ENCODE peak calls at places on chromosomes 1 and 21, in eight cellular contexts. M is kidney epithelial cell, S is cardiac fibroblast, T is fibroblast of mammary gland, P is heart right ventricle, R is GM12865, E is fibroblast of lung, C is dorsolateral prefrontal cortex. F is an unnamed sample.

GRCh38 chr1:164735315-164736052 is 176.5 kb downstream of the PBX1 start:
- DNase-seq in P (no peak), S (peak), C (no peak), M (no peak), T (peak), E (peak), R (no peak), F (peak)

GRCh38 chr1:241918879-241919278 is 38.7 kb upstream of the BECN2 start:
- DNase-seq in S (peak), P (peak), T (peak), E (peak), R (no peak), M (no peak), C (no peak), F (peak)

GRCh38 chr1:48572632-48573258 is 100.7 kb upstream of the SPATA6 start:
- DNase-seq in C (peak), R (peak), T (peak), S (peak), E (peak), M (peak), P (peak), F (peak)

GRCh38 chr1:202235003-202235660 is 41.5 kb downstream of the LGR6 start:
- DNase-seq in E (no peak), M (no peak), S (no peak), C (no peak), T (no peak), R (no peak), P (no peak), F (no peak)

GRCh38 chr21:15935530-15935929 is 205.7 kb downstream of the USP25 start:
- DNase-seq in M (peak), S (peak), T (no peak), R (no peak), P (no peak), E (no peak), C (no peak), F (no peak)

GRCh38 chr1:23083714-23084480 is 64.6 kb downstream of the KDM1A start:
- DNase-seq in R (no peak), M (no peak), S (peak), P (peak), E (no peak), C (no peak), T (peak), F (peak)

GRCh38 chr1:118290571-118290970 is 105.5 kb upstream of the SPAG17 start:
- DNase-seq in M (no peak), R (no peak), C (no peak), E (no peak), T (no peak), P (no peak), S (no peak), F (no peak)

GRCh38 chr1:12544357-12544756 is 73.7 kb downstream of the DHRS3 start:
- DNase-seq in T (no peak), M (no peak), P (no peak), C (no peak), R (no peak), S (no peak), E (no peak), F (no peak)

GRCh38 chr1:234680331-234680904 is 70.4 kb upstream of the IRF2BP2 start:
- DNase-seq in E (no peak), P (no peak), T (no peak), S (no peak), C (no peak), M (no peak), R (no peak), F (no peak)

GRCh38 chr1:56284933-56285332 is 294.4 kb downstream of the PLPP3 start:
- DNase-seq in T (peak), C (no peak), S (peak), P (peak), R (no peak), E (peak), M (peak), F (peak)

GRCh38 chr1:153277852-153278251 is 18.4 kb downstream of the LORICRIN start:
- DNase-seq in C (no peak), M (no peak), E (no peak), P (no peak), S (no peak), R (peak), T (no peak), F (no peak)

GRCh38 chr1:193111641-193112090 is 6.5 kb upstream of the GLRX2 start:
- DNase-seq in E (peak), T (peak), P (no peak), S (peak), M (peak), R (no peak), C (no peak), F (peak)

GRCh38 chr1:32939655-32940371 is 24.8 kb downstream of the RNF19B start:
- DNase-seq in R (no peak), M (peak), P (peak), T (peak), S (peak), C (no peak), E (peak), F (peak)

GRCh38 chr21:26587621-26588260 is 14.7 kb upstream of the CYYR1 start:
- DNase-seq in E (peak), T (peak), R (no peak), M (no peak), P (no peak), C (no peak), S (peak), F (peak)

GRCh38 chr1:53125623-53126360 is 16.6 kb downstream of the SLC1A7 start:
- DNase-seq in T (peak), S (no peak), R (no peak), P (no peak), C (no peak), M (no peak), E (no peak), F (no peak)

GRCh38 chr1:151939789-151940188 is 30.5 kb upstream of the THEM4 start:
- DNase-seq in M (no peak), R (no peak), C (no peak), E (no peak), T (no peak), P (no peak), S (no peak), F (no peak)

GRCh38 chr1:112312315-112312714 is 83.7 kb upstream of the CTTNBP2NL start:
- DNase-seq in S (no peak), R (no peak), M (no peak), E (no peak), C (no peak), T (no peak), P (no peak), F (no peak)

GRCh38 chr1:21042920-21043605 is 133.6 kb downstream of the EIF4G3 start:
- DNase-seq in M (no peak), R (no peak), E (peak), C (no peak), S (peak), P (no peak), T (peak), F (peak)

GRCh38 chr1:226519741-226520598 is 28.6 kb upstream of the STUM start:
- DNase-seq in R (no peak), M (no peak), E (no peak), C (no peak), T (no peak), P (no peak), S (no peak), F (no peak)

GRCh38 chr1:56061824-56062223 is 517.5 kb downstream of the PLPP3 start:
- DNase-seq in C (no peak), T (no peak), M (no peak), P (no peak), R (peak), E (no peak), S (no peak), F (no peak)

GRCh38 chr1:235206533-235207201 is 45.6 kb upstream of the RBM34 start:
- DNase-seq in C (no peak), S (peak), R (peak), P (no peak), T (peak), M (peak), E (peak), F (no peak)

GRCh38 chr1:91798241-91798648 is 87.7 kb downstream of the TGFBR3 start:
- DNase-seq in S (peak), P (no peak), E (no peak), R (no peak), M (no peak), T (peak), C (no peak), F (peak)

GRCh38 chr1:8733463-8733862 is 84.0 kb downstream of the RERE start:
- DNase-seq in P (no peak), R (no peak), S (no peak), M (no peak), E (no peak), C (no peak), T (no peak), F (no peak)

GRCh38 chr1:247228133-247228532 is 27.7 kb upstream of the VN1R5 start:
- DNase-seq in P (no peak), T (peak), M (no peak), E (peak), C (no peak), R (no peak), S (peak), F (peak)

GRCh38 chr1:157193219-157193618 is 55.0 kb upstream of the ETV3 start:
- DNase-seq in S (no peak), T (no peak), E (no peak), M (no peak), P (no peak), R (no peak), C (no peak), F (no peak)

GRCh38 chr21:46058339-46059145 is 39.4 kb upstream of the COL6A2 start:
- DNase-seq in R (no peak), E (no peak), S (no peak), C (no peak), T (no peak), P (no peak), M (no peak), F (no peak)

GRCh38 chr1:119327436-119328155 is 41.0 kb upstream of the HAO2 start:
- DNase-seq in C (no peak), P (no peak), M (peak), R (peak), T (peak), S (no peak), E (peak), F (peak)

GRCh38 chr1:119331915-119332314 is 36.7 kb upstream of the HAO2 start:
- DNase-seq in T (no peak), C (no peak), M (no peak), R (no peak), E (no peak), S (no peak), P (no peak), F (no peak)

GRCh38 chr1:119330062-119330939 is 38.3 kb upstream of the HAO2 start:
- DNase-seq in T (no peak), R (no peak), C (no peak), E (peak), M (no peak), P (no peak), S (no peak), F (peak)

GRCh38 chr1:119330940-119331263 is 37.7 kb upstream of the HAO2 start:
- DNase-seq in R (no peak), P (no peak), S (no peak), M (no peak), E (no peak), T (no peak), C (no peak), F (no peak)

DNA sequence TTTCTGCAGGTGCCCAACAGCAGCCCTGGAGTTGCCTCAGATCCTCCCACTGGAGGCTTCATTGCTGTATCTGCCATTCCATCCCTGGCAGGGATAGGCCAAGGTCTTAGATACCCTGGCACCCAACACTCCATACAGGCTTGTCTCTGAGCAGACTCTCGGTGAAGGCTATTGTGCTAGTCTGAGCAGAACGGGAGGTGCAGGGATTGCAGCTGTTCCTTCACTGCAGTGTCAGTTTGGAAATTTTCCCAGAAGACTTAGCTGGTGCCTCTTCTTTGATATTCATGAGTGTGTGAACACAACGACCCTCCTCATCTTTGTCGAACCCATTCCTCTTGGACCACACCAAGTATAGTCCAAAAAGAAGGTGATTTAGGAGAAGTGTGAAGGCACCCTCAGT is 39.1 kb upstream of the HAO2 start:
- DNase-seq in C (no peak), S (no peak), T (no peak), P (no peak), M (no peak), R (no peak), E (no peak), F (no peak)
- H3K4me3 ChIP-seq in C (no peak), S (no peak), T (no peak), P (no peak), M (no peak), R (no peak), E (no peak), F (no peak)

DNA sequence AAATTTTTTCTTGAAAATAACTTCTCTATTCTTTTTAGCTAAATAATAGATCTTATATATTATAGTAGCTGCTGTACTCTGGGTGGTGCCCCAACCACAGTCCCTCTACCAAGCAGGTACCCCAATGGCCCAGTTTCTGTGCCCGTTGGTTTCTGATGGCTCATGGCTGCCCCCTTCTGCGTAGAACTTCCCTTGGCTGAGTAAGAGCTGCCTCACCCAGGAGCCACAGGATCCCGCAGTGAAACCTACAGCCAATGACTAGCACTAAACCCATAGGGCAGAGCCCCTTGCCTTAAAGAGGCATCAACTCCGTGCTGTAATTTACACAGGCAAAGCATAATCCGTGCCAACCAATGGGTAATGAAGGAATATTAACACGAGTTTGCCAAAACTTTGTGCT is 247.5 kb downstream of the USH2A start:
- DNase-seq in R (no peak), E (no peak), T (no peak), P (no peak), M (no peak), S (no peak), C (no peak), F (no peak)
- TF ChIP-seq CTCF in R (no peak), E (no peak), T (no peak), P (no peak), M (no peak), S (no peak), C (no peak), F (no peak)

GRCh38 chr1:6743189-6744101 is 41.8 kb upstream of the CAMTA1 start:
- DNase-seq in R (peak), M (peak), S (peak), C (no peak), P (peak), T (peak), E (peak), F (peak)
- H3K4me3 ChIP-seq in R (no peak), M (no peak), S (no peak), C (no peak), P (peak), T (no peak), E (no peak), F (no peak)

DNA sequence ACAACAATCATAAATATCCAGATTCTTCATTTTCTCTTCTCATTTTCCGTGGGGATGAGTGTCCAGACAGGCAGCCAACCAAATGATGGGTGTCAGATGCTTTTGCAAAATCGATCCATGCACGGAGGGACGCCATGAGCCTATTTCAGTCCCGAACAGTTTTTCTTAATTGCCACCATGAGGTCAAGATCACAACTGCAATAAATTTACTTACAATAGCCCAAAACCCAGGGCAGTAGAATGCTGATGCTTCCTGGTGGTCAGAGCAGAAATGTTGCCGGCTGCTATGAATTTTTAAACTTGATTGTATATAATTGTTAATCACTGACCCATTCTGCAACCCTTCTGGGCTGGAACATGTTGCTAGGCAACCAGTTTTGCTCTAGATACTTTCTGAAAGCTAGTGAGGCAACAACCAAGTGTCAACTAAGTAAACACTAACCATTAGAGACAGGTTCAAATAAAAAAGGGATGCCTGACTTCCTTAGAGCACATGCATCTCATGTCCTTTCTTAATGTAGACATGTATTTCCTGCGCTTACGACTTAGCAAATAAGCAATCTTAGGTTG is 132.6 kb upstream of the TIAM1 start:
- DNase-seq in R (no peak), E (peak), T (peak), P (no peak), C (no peak), M (no peak), S (peak), F (no peak)
- TF ChIP-seq CTCF in R (no peak), E (peak), T (peak), P (peak), C (no peak), M (peak), S (no peak), F (no peak)

GRCh38 chr1:121516279-121516967 is 331.6 kb downstream of the SRGAP2C start:
- DNase-seq in S (no peak), E (no peak), T (no peak), P (peak), R (peak), M (no peak), C (no peak), F (peak)
- H3K4me3 ChIP-seq in S (no peak), E (no peak), T (no peak), P (no peak), R (no peak), M (no peak), C (no peak), F (no peak)

DNA sequence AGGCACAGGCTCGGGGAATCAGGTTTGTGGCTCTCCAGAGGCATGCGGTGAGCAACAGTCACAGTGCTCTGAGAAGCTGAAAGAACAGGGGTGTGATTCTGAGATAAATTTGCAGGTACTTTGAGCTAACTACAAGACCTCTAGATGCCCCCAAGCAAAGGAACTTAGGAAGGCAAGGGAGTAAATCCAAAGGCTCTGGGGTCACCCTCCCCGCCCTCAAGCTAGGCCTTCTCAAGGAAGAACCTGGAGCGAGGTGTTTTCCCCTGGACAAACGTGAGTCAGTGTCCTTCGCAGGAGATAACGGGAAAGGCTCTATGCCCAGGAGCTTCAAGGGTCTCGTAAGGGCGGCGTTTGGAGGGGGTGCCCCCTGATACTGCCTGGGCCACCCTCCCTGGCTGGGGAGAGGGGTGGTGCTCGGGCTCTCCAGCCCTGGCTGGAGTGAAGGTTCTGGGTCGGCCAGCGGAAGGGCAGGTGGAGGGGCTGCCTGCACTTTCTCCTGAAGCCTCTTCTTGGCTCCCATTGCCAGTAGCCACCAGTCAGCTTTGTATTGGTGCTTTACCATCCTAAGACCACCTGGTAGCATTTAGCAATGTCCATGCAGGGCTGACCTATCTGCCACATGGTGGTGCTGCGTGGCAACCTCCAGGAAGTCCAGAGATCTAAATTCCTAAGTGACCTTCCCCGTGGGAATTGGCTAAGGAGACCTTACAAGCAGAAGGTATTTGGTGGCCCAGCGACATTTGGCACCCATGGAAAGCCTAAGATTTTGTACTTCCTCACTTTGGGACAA is 44.0 kb downstream of the GPR161 start:
- DNase-seq in M (no peak), S (peak), E (peak), P (no peak), C (no peak), T (peak), R (no peak), F (peak)
- TF ChIP-seq CTCF in M (peak), S (peak), E (peak), P (peak), C (peak), T (no peak), R (peak), F (peak)